ENCODE peak calls at places on chromosome 14, in six cellular contexts. D is tibial artery, A is fibroblast of pulmonary artery, L is A549, J is bronchial epithelial cell, Z is hepatocyte. W is an unnamed sample.

GRCh38 chr14:24279301-24280186 is 8.1 kb upstream of the RABGGTA start:
- DNase-seq in D (no peak), A (no peak), L (peak; percentile 41), J (peak; percentile 62), Z (no peak), W (no peak)

GRCh38 chr14:29039171-29039570 is 272.6 kb downstream of the FOXG1 start:
- DNase-seq in D (no peak), A (peak; percentile 15), L (no peak), J (peak; percentile 12), Z (no peak), W (no peak)

GRCh38 chr14:32584079-32584478 is 255.0 kb downstream of the AKAP6 start:
- DNase-seq in D (no peak), A (no peak), L (no peak), J (peak; percentile 84), Z (no peak), W (no peak)

GRCh38 chr14:91257328-91258020 is 13.0 kb upstream of the GPR68 start:
- DNase-seq in D (no peak), A (no peak), L (peak; percentile 10), J (no peak), Z (peak; percentile 18), W (no peak)

GRCh38 chr14:104266643-104267575 is 128.5 kb downstream of the KIF26A start:
- DNase-seq in D (peak; percentile 32), A (no peak), L (no peak), J (no peak), Z (no peak), W (no peak)

GRCh38 chr14:81435578-81436295 is 35.6 kb upstream of the STON2 start:
- DNase-seq in D (peak; percentile 69), A (peak; percentile 11), L (peak; percentile 26), J (peak; percentile 72), Z (peak; percentile 82), W (no peak)

GRCh38 chr14:24411468-24412454 is 13.0 kb downstream of the NYNRIN start:
- DNase-seq in D (no peak), A (peak; percentile 79), L (peak; percentile 66), J (peak; percentile 51), Z (peak; percentile 67), W (no peak)

GRCh38 chr14:103653802-103654201 is 24.8 kb downstream of the KLC1 start:
- DNase-seq in D (no peak), A (no peak), L (no peak), J (no peak), Z (no peak), W (no peak)

GRCh38 chr14:94022532-94023411 is 3.4 kb upstream of the OTUB2 start:
- DNase-seq in D (no peak), A (no peak), L (no peak), J (peak; percentile 20), Z (no peak), W (no peak)

GRCh38 chr14:79540394-79540793 is 670.9 kb downstream of the DIO2 start:
- DNase-seq in D (no peak), A (no peak), L (no peak), J (peak; percentile 57), Z (no peak), W (no peak)

GRCh38 chr14:70692210-70692609 is 50.5 kb downstream of the TTC9 start:
- DNase-seq in D (peak; percentile 72), A (no peak), L (no peak), J (no peak), Z (no peak), W (no peak)

GRCh38 chr14:68607852-68608232 is 185.0 kb downstream of the ZFP36L1 start:
- DNase-seq in D (peak; percentile 46), A (no peak), L (no peak), J (no peak), Z (no peak), W (no peak)

GRCh38 chr14:34043627-34044372 is 92.9 kb upstream of the EGLN3 start:
- DNase-seq in D (no peak), A (no peak), L (peak; percentile 77), J (peak; percentile 90), Z (peak; percentile 43), W (no peak)

GRCh38 chr14:58638231-58639205 is 756 bp downstream of the DACT1 start:
- DNase-seq in D (peak; percentile 68), A (peak; percentile 38), L (peak; percentile 10), J (no peak), Z (peak; percentile 66), W (no peak)

GRCh38 chr14:55373784-55374725 is 37.6 kb downstream of the ATG14 start:
- DNase-seq in D (no peak), A (peak; percentile 45), L (no peak), J (peak; percentile 77), Z (peak; percentile 42), W (no peak)

GRCh38 chr14:34262511-34262910 is 199.5 kb downstream of the SPTSSA start:
- DNase-seq in D (no peak), A (peak; percentile 12), L (no peak), J (no peak), Z (no peak), W (no peak)

GRCh38 chr14:65228436-65228835 is 126.1 kb upstream of the MAX start:
- DNase-seq in D (peak; percentile 9), A (no peak), L (no peak), J (no peak), Z (no peak), W (no peak)

GRCh38 chr14:85223667-85224066 is 306.3 kb upstream of the FLRT2 start:
- DNase-seq in D (no peak), A (no peak), L (no peak), J (no peak), Z (no peak), W (no peak)

GRCh38 chr14:37985826-37986470 is 221.8 kb upstream of the SSTR1 start:
- DNase-seq in D (no peak), A (peak; percentile 73), L (peak; percentile 55), J (peak; percentile 41), Z (peak; percentile 68), W (peak; percentile 11)

GRCh38 chr14:70655110-70655826 is 13.6 kb downstream of the TTC9 start:
- DNase-seq in D (no peak), A (peak; percentile 10), L (no peak), J (no peak), Z (no peak), W (no peak)

GRCh38 chr14:105879867-105880561 is 353.6 kb downstream of the TMEM121 start:
- DNase-seq in D (peak; percentile 60), A (no peak), L (no peak), J (no peak), Z (no peak), W (no peak)

GRCh38 chr14:94345344-94346072 is 22.4 kb upstream of the SERPINA6 start:
- DNase-seq in D (no peak), A (peak; percentile 91), L (peak; percentile 81), J (peak; percentile 94), Z (peak; percentile 78), W (peak; percentile 67)

GRCh38 chr14:64645220-64645891 is 58.9 kb upstream of the PLEKHG3 start:
- DNase-seq in D (no peak), A (peak; percentile 92), L (peak; percentile 94), J (no peak), Z (peak; percentile 74), W (peak; percentile 89)

GRCh38 chr14:99792551-99793212 is 531 bp upstream of the EML1 start:
- DNase-seq in D (peak; percentile 74), A (peak; percentile 20), L (peak; percentile 16), J (peak; percentile 4), Z (no peak), W (no peak)
- H3K4me3 ChIP-seq in D (peak overlapping the region; percentile 69), A (peak overlapping the region; percentile 48), L (peak overlapping the region; percentile 76), J (peak overlapping the region; percentile 34), Z (peak overlapping the region; percentile 47), W (peak overlapping the region; percentile 55)

DNA sequence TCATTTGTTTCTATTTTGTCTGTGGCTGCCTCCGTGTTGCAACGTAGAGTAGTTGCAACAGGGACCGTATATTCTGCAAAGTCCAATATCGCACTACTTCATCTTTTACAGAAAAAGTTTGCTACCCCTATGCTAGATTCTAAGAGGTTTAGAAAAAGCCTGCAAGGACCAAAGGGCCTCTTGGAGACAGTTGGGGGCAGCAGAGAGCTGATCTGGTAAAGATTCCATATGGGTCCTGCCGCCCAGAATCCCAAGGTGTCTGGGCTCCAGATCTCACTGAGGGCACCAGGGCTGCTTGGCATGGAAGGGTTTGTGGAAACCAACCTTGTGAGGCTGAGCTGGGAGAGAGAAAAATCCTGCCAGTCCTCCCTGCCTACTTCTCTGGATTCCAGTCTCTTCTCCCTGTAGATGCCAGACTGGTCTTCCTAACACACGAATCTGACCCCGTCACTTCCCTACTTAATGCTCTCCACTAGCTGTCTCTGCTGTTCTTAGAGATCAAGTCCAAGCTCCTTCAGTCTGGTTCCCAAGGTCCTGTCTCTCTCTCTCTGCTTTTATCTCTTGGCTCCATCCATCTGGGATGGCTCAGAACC is 74.6 kb downstream of the GLRX5 start:
- DNase-seq in D (no peak), A (peak; percentile 19), L (peak; percentile 53), J (peak; percentile 12), Z (peak; percentile 76), W (no peak)
- TF ChIP-seq CTCF in D (no peak), A (peak; percentile 46), L (peak; percentile 45), J (peak; percentile 45), Z (peak; percentile 76), W (peak; percentile 58)

GRCh38 chr14:101044741-101045140 is 141.2 kb upstream of the RTL1 start:
- DNase-seq in D (no peak), A (no peak), L (no peak), J (no peak), Z (no peak), W (no peak)
- H3K4me3 ChIP-seq in D (no peak overlapping the region), A (no peak overlapping the region), L (no peak overlapping the region), J (no peak overlapping the region), Z (no peak overlapping the region), W (no peak overlapping the region)

GRCh38 chr14:36204674-36205073 is 28.2 kb upstream of the PTCSC3 start:
- DNase-seq in D (no peak), A (no peak), L (no peak), J (no peak), Z (no peak), W (no peak)

GRCh38 chr14:36212577-36212976 is 36.1 kb upstream of the PTCSC3 start:
- DNase-seq in D (no peak), A (no peak), L (no peak), J (no peak), Z (no peak), W (no peak)

GRCh38 chr14:36212987-36213386 is 36.5 kb upstream of the PTCSC3 start:
- DNase-seq in D (no peak), A (no peak), L (no peak), J (no peak), Z (no peak), W (no peak)

GRCh38 chr14:36208690-36209278 is 32.3 kb upstream of the PTCSC3 start:
- DNase-seq in D (no peak), A (no peak), L (no peak), J (no peak), Z (peak; percentile 35), W (no peak)

GRCh38 chr14:36207500-36207899 is 31.0 kb upstream of the PTCSC3 start:
- DNase-seq in D (no peak), A (peak; percentile 13), L (peak; percentile 12), J (peak; percentile 18), Z (no peak), W (no peak)
- TF ChIP-seq CTCF in D (no peak), A (peak; percentile 26), L (peak; percentile 46), J (peak; percentile 26), Z (peak; percentile 59), W (peak; percentile 53)

DNA sequence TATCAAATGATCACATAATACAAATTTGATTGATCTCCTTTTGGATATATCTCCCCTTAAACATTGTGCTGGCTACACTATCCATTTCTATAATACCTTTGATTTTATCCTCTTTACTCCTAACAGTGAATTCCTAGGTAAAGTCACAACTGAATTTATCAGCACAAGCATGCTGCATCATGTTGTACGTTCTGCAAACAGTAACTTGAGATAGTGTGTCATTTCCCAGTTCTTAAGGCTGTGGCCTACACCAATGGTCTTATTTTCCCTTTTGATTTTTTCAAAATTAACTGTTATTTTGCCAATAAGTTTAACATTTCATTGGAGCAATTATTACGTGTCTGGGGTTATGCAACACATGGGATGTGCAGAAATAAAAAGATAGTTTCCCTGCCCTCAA is 24.8 kb downstream of the PRKCH start:
- DNase-seq in D (no peak), A (no peak), L (no peak), J (peak; percentile 92), Z (no peak), W (no peak)
- H3K4me3 ChIP-seq in D (no peak overlapping the region), A (no peak overlapping the region), L (no peak overlapping the region), J (no peak overlapping the region), Z (no peak overlapping the region), W (no peak overlapping the region)